ENCODE peak calls at places on chromosomes 16 and 17, in eight cellular contexts. I is Peyer's patch, G is dorsolateral prefrontal cortex, H is nephron progenitor cell, T is astrocyte, W is bronchial epithelial cell, Y is AG09319, N is glutamatergic neuron. K is an unnamed sample.

GRCh38 chr16:588639-588888 is 1.3 kb upstream of the RAB40C start:
- DNase-seq in I (peak), G (no peak), H (peak), T (peak), W (peak), Y (no peak), N (peak), K (no peak)

GRCh38 chr17:16652847-16653366 is 743 bp downstream of the ZNF624 start:
- DNase-seq in I (no peak), G (no peak), H (no peak), T (no peak), W (peak), Y (no peak), N (no peak), K (no peak)

GRCh38 chr17:17186051-17186450 is 20.1 kb downstream of the PLD6 start:
- DNase-seq in I (no peak), G (no peak), H (no peak), T (no peak), W (peak), Y (no peak), N (no peak), K (no peak)

GRCh38 chr16:86012221-86012620 is 113.3 kb downstream of the IRF8 start:
- DNase-seq in I (no peak), G (no peak), H (no peak), T (no peak), W (no peak), Y (no peak), N (no peak), K (no peak)

GRCh38 chr16:46970089-46970488 is 3.4 kb downstream of the DNAJA2 start:
- DNase-seq in I (no peak), G (no peak), H (no peak), T (no peak), W (peak), Y (no peak), N (no peak), K (no peak)

GRCh38 chr17:41631025-41631889 is 6.9 kb upstream of the KRT17 start:
- DNase-seq in I (peak), G (no peak), H (no peak), T (no peak), W (no peak), Y (no peak), N (no peak), K (no peak)

GRCh38 chr16:25874196-25874595 is 182.4 kb downstream of the HS3ST4 start:
- DNase-seq in I (no peak), G (no peak), H (no peak), T (no peak), W (no peak), Y (no peak), N (no peak), K (no peak)

GRCh38 chr17:40326832-40327199 is 17.8 kb downstream of the RARA start:
- DNase-seq in I (peak), G (no peak), H (no peak), T (no peak), W (no peak), Y (no peak), N (no peak), K (no peak)

GRCh38 chr16:1351582-1352362 is at the start of the genes GNPTG and TSR3:
- DNase-seq in I (peak), G (peak), H (peak), T (peak), W (peak), Y (peak), N (peak), K (peak)

GRCh38 chr16:47732806-47733150 is 271.6 kb downstream of the PHKB start:
- DNase-seq in I (no peak), G (no peak), H (no peak), T (peak), W (peak), Y (peak), N (no peak), K (no peak)

GRCh38 chr16:84699147-84699711 is 571 bp upstream of the USP10 start:
- DNase-seq in I (no peak), G (no peak), H (no peak), T (no peak), W (peak), Y (no peak), N (no peak), K (no peak)

GRCh38 chr17:61575983-61576382 is 15.0 kb downstream of the NACA2 start:
- DNase-seq in I (no peak), G (no peak), H (no peak), T (no peak), W (no peak), Y (no peak), N (no peak), K (no peak)

GRCh38 chr17:61578645-61579044 is 12.4 kb downstream of the NACA2 start:
- DNase-seq in I (no peak), G (no peak), H (no peak), T (no peak), W (no peak), Y (no peak), N (no peak), K (no peak)

GRCh38 chr17:61571624-61572023 is 19.4 kb downstream of the NACA2 start:
- DNase-seq in I (no peak), G (no peak), H (no peak), T (no peak), W (no peak), Y (no peak), N (no peak), K (no peak)

GRCh38 chr17:61575352-61575975 is 15.6 kb downstream of the NACA2 start:
- DNase-seq in I (no peak), G (no peak), H (no peak), T (no peak), W (no peak), Y (no peak), N (no peak), K (no peak)

DNA sequence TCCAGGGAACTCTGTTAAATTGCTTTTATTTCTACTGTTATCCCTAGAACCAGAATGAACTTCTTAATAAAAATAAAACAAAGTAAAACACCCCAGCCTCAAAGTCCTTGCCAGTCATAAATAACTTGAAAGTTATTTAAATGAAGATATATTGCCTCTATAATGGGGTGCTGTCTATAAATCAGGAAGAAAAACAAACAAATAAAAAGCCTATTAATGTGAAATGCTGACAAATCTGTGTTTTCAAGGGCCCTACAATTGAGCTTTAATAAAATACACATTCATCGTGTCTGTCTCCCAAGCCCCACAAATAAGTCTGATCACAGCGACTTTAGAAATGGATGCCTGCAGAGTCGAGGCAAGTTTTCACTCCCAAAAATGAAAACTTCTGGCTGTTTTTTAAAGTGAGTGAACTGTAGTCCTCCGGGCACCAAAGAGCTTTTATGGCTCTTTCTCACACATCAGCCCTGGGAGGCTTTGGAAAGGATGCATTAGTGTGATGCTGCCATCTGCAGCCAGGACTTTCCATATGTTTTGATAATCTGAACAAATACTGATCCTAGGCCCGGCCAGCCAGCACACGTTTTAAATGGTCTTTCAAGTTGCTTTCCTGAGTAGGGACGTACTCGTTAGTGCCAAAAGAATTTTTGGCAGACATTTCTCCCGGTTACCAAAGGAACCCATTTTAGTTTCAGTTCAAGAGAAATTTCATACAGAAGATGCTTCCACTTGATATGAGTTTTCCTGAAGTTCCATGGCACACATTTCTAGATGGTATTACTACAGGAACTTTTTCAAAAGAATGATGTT is 16.3 kb downstream of the NACA2 start:
- DNase-seq in I (no peak), G (no peak), H (peak), T (peak), W (peak), Y (no peak), N (peak), K (no peak)
- TF ChIP-seq CTCF in I (peak), G (peak), H (peak), T (no peak), W (peak), Y (peak), N (no peak), K (peak)

DNA sequence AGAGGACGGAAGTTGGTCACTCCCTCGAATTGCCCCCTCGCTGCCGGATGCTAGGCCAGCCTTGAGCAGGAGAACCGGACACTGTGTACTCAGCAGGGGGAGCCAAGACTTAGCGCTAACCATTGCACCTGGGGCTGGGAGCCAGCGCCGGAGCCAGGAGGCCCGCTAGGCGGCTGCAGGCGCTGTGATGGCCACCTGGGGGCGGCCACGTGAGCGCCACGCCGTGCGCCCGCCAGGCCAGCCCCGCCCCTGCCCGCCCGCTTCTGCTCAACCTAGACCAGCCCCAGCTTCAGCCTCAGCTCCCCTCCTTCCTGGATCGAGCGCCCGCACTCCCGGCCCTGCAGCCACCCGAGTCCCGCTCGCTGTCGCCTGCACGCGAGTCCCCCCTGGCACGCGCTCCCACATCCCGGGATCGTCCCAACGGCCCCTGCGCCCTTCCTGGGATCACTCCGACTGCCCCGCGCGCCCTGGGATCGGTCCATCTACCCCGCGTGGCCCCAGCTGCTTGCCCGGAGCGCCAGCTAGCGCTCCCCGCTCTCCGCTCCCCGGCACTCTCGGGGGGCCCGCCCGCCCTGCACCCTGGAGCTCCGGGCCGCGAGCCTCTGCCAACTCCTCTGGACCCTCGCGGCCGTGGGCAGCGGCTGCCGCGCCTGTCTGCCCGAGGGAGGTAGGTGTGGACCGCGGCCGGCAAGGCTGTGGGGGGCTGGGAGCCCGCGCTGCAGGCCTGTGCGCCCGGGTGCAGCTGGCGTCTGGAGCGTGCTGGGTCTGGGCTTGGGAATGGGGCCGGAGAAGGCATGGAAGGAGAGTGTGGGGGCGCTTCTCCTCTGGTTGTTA is at the start of gene EEF2K:
- DNase-seq in I (peak), G (peak), H (peak), T (peak), W (peak), Y (peak), N (peak), K (peak)
- TF ChIP-seq CTCF in I (peak), G (peak), H (peak), T (peak), W (peak), Y (peak), N (peak), K (peak)

GRCh38 chr17:68539536-68540469 is 27.6 kb downstream of the PRKAR1A start:
- DNase-seq in I (no peak), G (no peak), H (no peak), T (no peak), W (peak), Y (no peak), N (no peak), K (no peak)
- TF ChIP-seq CTCF in I (no peak), G (peak), H (no peak), T (no peak), W (peak), Y (peak), N (no peak), K (peak)

GRCh38 chr16:53130193-53131049 is 75.6 kb downstream of the CHD9 start:
- DNase-seq in I (peak), G (peak), H (peak), T (peak), W (peak), Y (peak), N (peak), K (peak)
- TF ChIP-seq CTCF in I (peak), G (peak), H (peak), T (no peak), W (peak), Y (peak), N (peak), K (peak)

DNA sequence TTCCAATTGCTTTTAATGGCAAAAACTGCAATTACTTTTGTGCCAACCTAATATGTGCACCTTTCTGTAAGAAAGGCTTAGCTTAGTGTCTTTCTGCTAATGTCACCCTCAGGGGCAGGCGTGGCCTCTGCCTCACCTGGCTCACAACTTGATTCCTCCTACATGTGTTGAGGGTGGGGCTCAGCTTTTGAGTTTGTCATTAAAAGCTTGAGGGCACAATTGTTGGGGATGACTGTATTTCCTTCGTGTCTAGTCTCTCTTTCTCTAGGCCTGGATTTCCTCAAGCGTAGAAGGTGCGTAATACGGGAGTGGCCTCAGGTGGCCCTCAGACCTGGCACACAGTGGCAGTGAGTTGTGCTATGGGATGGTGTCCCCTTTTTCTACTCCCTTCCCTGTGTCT is 94.4 kb downstream of the CLEC16A start:
- DNase-seq in I (no peak), G (no peak), H (no peak), T (no peak), W (peak), Y (no peak), N (no peak), K (no peak)
- TF ChIP-seq CTCF in I (no peak), G (no peak), H (no peak), T (no peak), W (no peak), Y (no peak), N (no peak), K (no peak)

GRCh38 chr17:73320601-73321264 is 8.9 kb upstream of the CDC42EP4 start:
- DNase-seq in I (no peak), G (no peak), H (no peak), T (no peak), W (no peak), Y (no peak), N (no peak), K (no peak)

GRCh38 chr17:73323622-73324455 is 12.0 kb upstream of the CDC42EP4 start:
- DNase-seq in I (no peak), G (no peak), H (no peak), T (no peak), W (peak), Y (no peak), N (no peak), K (no peak)

GRCh38 chr17:73331060-73331459 is 19.3 kb upstream of the CDC42EP4 start:
- DNase-seq in I (no peak), G (no peak), H (no peak), T (no peak), W (no peak), Y (no peak), N (no peak), K (no peak)

GRCh38 chr17:73324711-73325526 is 13.1 kb upstream of the CDC42EP4 start:
- DNase-seq in I (no peak), G (no peak), H (no peak), T (no peak), W (no peak), Y (no peak), N (no peak), K (no peak)

DNA sequence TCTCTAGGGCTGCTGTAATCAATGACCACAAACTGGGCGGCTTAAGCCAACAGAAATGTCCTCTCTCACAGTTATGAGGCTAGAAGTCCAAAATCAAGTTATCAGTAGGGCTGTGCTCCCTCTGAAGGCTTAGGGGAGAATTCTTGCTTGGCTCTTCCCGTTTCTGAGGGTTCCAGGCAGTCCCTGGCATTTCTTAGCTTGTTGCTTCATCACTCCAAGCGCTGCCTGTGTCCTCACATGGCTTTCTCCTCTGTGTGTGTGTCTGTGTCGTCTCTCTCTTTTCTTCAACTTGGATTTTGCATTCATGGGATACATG is 13.7 kb upstream of the CDC42EP4 start:
- DNase-seq in I (no peak), G (no peak), H (no peak), T (no peak), W (no peak), Y (peak), N (no peak), K (no peak)
- TF ChIP-seq CTCF in I (no peak), G (no peak), H (no peak), T (no peak), W (no peak), Y (peak), N (no peak), K (no peak)

GRCh38 chr17:45098081-45098868 is 34.0 kb downstream of the PLCD3 start:
- DNase-seq in I (no peak), G (no peak), H (no peak), T (no peak), W (no peak), Y (no peak), N (no peak), K (no peak)

GRCh38 chr17:45096141-45096540 is 35.0 kb downstream of the NMT1 start:
- DNase-seq in I (no peak), G (no peak), H (no peak), T (no peak), W (peak), Y (no peak), N (no peak), K (peak)

GRCh38 chr17:45101546-45101882 is 30.8 kb downstream of the PLCD3 start:
- DNase-seq in I (no peak), G (no peak), H (no peak), T (no peak), W (no peak), Y (no peak), N (no peak), K (no peak)

GRCh38 chr17:45096926-45097325 is 35.4 kb downstream of the PLCD3 start:
- DNase-seq in I (no peak), G (no peak), H (no peak), T (no peak), W (no peak), Y (no peak), N (no peak), K (no peak)

GRCh38 chr17:45098869-45099616 is 33.3 kb downstream of the PLCD3 start:
- DNase-seq in I (peak), G (peak), H (peak), T (peak), W (peak), Y (peak), N (peak), K (peak)
- TF ChIP-seq CTCF in I (peak), G (peak), H (peak), T (peak), W (peak), Y (peak), N (peak), K (peak)

DNA sequence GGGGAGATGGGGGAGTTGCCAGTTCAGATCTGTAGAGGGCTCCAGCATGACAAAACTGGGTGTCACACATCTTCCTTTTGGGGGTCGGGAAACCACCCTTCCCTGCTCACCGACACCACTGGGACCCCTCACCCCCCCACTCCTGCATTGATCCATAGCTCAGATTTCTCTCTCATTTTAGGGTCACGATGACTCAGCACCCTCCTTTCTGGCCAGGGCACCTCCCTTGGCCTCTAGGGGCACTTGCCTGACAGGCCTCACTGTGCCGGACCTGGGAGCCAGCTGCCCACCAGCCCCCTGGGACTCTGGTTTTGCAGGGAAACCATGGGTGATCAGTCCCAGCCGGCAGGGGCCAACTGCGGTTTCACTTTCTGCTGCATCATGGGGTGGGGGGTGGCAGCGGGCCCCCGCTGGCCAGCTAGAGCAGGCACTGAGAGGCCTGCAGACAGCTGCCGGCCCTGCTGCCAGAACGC is 239.4 kb downstream of the MRTFB start:
- DNase-seq in I (no peak), G (no peak), H (no peak), T (no peak), W (no peak), Y (no peak), N (peak), K (no peak)
- TF ChIP-seq CTCF in I (no peak), G (no peak), H (no peak), T (no peak), W (no peak), Y (peak), N (no peak), K (no peak)

DNA sequence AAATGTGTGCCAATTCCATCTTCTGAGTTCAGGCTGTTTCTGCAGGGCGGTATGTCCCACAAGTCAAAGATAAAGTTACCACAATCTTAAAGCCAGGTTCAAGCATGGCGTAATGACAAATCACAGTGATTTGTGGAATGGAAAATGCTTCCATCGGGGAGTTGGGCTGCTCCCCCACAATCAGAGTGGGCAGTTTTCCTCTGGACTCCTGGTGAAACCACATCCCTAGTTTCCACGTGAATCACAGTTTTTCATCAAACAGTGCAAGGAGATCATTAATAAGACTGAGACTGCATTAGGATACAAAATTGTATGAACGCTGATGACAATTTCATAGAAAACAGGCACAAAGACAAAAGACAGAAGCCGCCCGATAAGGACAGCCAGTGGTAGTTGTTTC is 3.5 kb downstream of the LITAF start:
- DNase-seq in I (no peak), G (no peak), H (no peak), T (peak), W (no peak), Y (peak), N (no peak), K (no peak)
- TF ChIP-seq CTCF in I (no peak), G (no peak), H (no peak), T (no peak), W (no peak), Y (no peak), N (no peak), K (no peak)

K was measured in D721Med.